ENCODE peak calls at places on chromosomes 1 and 21, in five cellular contexts. O is breast epithelium, Z is fibroblast of lung, I is AG04450, V is aorta. K is an unnamed sample.

GRCh38 chr1:150513275-150513885 is 2.2 kb upstream of the FALEC start:
- DNase-seq in Z (no peak), O (no peak), I (no peak), V (no peak), K (no peak)

GRCh38 chr21:44932366-44933181 is 7.3 kb upstream of the SLX9 start:
- DNase-seq in O (no peak), I (no peak), V (peak), Z (no peak), K (no peak)

GRCh38 chr1:174726167-174726879 is 273.4 kb upstream of the CACYBP start:
- DNase-seq in V (no peak), I (peak), Z (peak), O (no peak), K (no peak)

GRCh38 chr1:157438236-157439012 is 113.9 kb downstream of the FCRL5 start:
- DNase-seq in V (no peak), O (no peak), Z (peak), I (no peak), K (no peak)

GRCh38 chr1:244896550-244896949 is 32.2 kb upstream of the HNRNPU start:
- DNase-seq in I (peak), O (no peak), Z (peak), V (no peak), K (no peak)

GRCh38 chr1:112790920-112791722 is 76.0 kb upstream of the PPM1J start:
- DNase-seq in O (no peak), I (no peak), V (no peak), Z (no peak), K (no peak)

GRCh38 chr1:203017061-203017460 is 9.2 kb upstream of the PPFIA4 start:
- DNase-seq in V (no peak), Z (no peak), O (no peak), I (no peak), K (no peak)

GRCh38 chr1:193183019-193183643 is 3.3 kb downstream of the B3GALT2 start:
- DNase-seq in Z (peak), O (no peak), I (peak), V (no peak), K (no peak)

GRCh38 chr1:56168176-56168575 is 411.2 kb downstream of the PLPP3 start:
- DNase-seq in V (no peak), Z (no peak), O (no peak), I (no peak), K (no peak)

GRCh38 chr1:40185951-40186864 is 25.0 kb downstream of the RLF start:
- DNase-seq in O (no peak), I (no peak), Z (peak), V (no peak), K (no peak)

GRCh38 chr1:153127296-153127695 is 14.0 kb upstream of the SPRR2F start:
- DNase-seq in I (no peak), O (no peak), Z (no peak), V (no peak), K (no peak)

GRCh38 chr21:43585924-43586411 is 73.3 kb downstream of the HSF2BP start:
- DNase-seq in Z (peak), O (peak), I (peak), V (peak), K (no peak)

GRCh38 chr1:88612783-88613182 is 71.3 kb upstream of the PKN2 start:
- DNase-seq in Z (no peak), V (no peak), O (no peak), I (no peak), K (no peak)

GRCh38 chr1:194538453-194538852 is 1352.0 kb upstream of the B3GALT2 start:
- DNase-seq in V (no peak), Z (no peak), O (no peak), I (no peak), K (no peak)

GRCh38 chr1:71861022-71861421 is 421.3 kb downstream of the NEGR1 start:
- DNase-seq in I (no peak), V (no peak), Z (peak), O (no peak), K (no peak)

GRCh38 chr1:230550428-230550827 is 91.9 kb upstream of the COG2 start:
- DNase-seq in I (no peak), Z (peak), O (no peak), V (no peak), K (no peak)

GRCh38 chr1:22760453-22760852 is 49.8 kb downstream of the EPHB2 start:
- DNase-seq in O (no peak), Z (no peak), V (no peak), I (no peak), K (no peak)

GRCh38 chr1:202122639-202123335 is at the start of gene GPR37L1:
- DNase-seq in Z (peak), V (no peak), O (no peak), I (no peak), K (no peak)

GRCh38 chr1:68723791-68724190 is 226.9 kb upstream of the DEPDC1 start:
- DNase-seq in I (no peak), V (no peak), Z (no peak), O (no peak), K (no peak)

GRCh38 chr1:115838805-115839705 is 1.9 kb downstream of the NHLH2 start:
- DNase-seq in I (no peak), O (peak), V (peak), Z (peak), K (peak)

GRCh38 chr21:46024983-46025860 is 43.7 kb downstream of the COL6A1 start:
- DNase-seq in I (no peak), Z (peak), O (no peak), V (no peak), K (no peak)

GRCh38 chr1:36161656-36162531 is 5.9 kb downstream of the MAP7D1 start:
- DNase-seq in O (peak), I (no peak), Z (peak), V (peak), K (no peak)

GRCh38 chr1:12174789-12175455 is 8.1 kb downstream of the TNFRSF1B start:
- DNase-seq in O (no peak), V (peak), I (no peak), Z (no peak), K (no peak)

GRCh38 chr1:9320520-9321479 is 28.1 kb downstream of the SPSB1 start:
- DNase-seq in O (no peak), Z (no peak), I (peak), V (no peak), K (no peak)

DNA sequence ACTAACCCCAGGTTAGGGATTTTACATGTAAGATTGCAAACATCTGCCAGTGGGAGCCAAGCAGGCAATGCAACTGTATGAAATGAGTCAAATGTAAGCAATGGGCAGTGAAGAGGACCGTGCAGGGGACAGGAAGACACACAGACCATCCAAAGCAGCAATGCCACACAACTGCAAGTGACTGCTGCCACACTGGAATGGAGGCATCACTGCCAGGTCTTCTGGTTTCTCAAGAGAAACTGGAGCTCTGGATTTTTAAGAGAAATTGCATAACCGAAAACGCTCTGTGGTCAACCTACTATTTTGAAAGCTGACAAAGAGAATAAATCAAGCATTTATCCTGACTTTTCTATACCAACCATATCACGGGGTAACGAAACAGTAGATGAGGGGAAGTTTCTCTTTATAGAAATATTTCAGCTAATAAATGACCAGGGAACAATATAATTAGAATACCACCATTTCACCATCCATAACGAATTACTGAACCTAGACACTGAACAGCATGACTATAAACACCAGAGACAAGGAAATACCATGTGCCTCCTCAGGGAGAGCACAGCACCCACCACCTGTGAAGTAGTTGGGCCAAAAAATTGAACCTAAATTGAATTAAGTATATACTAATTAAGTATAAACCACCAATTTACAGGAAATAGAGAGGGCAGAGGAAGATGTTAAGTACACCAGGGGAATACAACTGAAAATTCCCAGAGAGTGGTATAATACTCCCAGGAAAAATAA is 4.4 kb downstream of the AK2 start:
- DNase-seq in I (no peak), Z (no peak), O (no peak), V (no peak), K (no peak)
- H3K27ac ChIP-seq in I (no peak), Z (no peak), O (no peak), V (no peak), K (no peak)

GRCh38 chr21:37563641-37564340 is 197.2 kb downstream of the DYRK1A start:
- DNase-seq in Z (peak), O (peak), V (peak), I (peak), K (peak)

GRCh38 chr21:37566790-37567725 is 200.5 kb downstream of the DYRK1A start:
- DNase-seq in O (no peak), V (no peak), I (no peak), Z (no peak), K (no peak)

GRCh38 chr21:37564341-37564923 is 197.9 kb downstream of the DYRK1A start:
- DNase-seq in O (peak), Z (peak), I (peak), V (peak), K (peak)

GRCh38 chr21:37564924-37565529 is 198.5 kb downstream of the DYRK1A start:
- DNase-seq in Z (peak), V (no peak), I (no peak), O (no peak), K (no peak)

GRCh38 chr21:37565530-37566223 is 199.1 kb downstream of the DYRK1A start:
- DNase-seq in I (no peak), V (no peak), Z (peak), O (no peak), K (no peak)
- H3K27ac ChIP-seq in I (no peak), V (no peak), Z (peak), O (no peak), K (no peak)

GRCh38 chr1:247653040-247653439 is 26.5 kb downstream of the OR13G1 start:
- DNase-seq in Z (no peak), I (no peak), V (no peak), O (no peak), K (no peak)

GRCh38 chr1:247642742-247643141 is 36.8 kb downstream of the OR13G1 start:
- DNase-seq in O (no peak), Z (no peak), V (no peak), I (no peak), K (no peak)

GRCh38 chr1:247646867-247647266 is 32.7 kb downstream of the OR13G1 start:
- DNase-seq in O (no peak), V (no peak), Z (no peak), I (no peak), K (no peak)

DNA sequence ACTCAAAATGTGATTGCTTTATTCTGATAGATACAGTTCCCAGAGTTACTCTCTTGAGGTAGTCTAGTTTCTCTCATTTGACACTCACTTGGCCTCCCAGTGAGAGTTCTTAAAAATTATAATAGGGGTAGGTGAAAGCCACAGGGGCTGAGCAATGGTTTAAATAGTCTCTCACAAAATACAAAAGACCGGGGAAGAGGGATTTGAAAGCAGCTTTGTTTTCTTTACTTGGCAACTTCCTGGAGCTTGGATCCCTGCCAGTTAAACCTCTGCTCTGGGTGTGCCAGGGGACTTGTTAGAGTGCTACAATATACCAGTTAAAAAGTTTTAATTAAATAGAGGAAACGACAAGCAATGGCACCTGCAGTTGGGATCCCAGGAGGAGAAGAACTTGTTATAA is 31.7 kb downstream of the OR13G1 start:
- DNase-seq in V (no peak), I (no peak), Z (no peak), O (peak), K (no peak)
- H3K27ac ChIP-seq in V (no peak), I (no peak), Z (no peak), O (peak), K (no peak)

DNA sequence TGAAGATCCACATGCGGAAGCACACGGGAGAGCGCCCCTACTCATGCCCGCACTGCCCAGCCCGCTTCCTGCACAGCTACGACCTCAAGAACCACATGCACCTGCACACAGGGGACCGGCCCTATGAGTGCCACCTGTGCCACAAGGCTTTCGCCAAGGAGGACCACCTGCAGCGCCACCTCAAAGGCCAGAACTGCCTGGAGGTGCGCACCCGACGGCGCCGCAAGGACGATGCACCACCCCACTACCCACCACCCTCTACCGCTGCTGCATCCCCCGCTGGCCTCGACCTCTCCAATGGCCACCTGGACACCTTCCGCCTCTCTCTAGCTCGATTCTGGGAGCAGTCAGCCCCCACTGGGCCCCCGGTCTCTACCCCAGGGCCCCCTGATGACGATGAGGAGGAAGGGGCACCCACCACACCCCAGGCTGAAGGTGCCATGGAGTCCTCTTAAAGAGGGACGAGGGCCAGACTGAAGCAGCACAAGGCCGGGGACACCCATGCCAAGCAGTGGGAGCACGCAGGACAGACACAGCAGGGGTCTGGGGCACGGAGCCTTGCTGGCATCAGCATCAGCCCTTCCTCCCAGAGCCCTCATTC is 13.7 kb downstream of the ZBTB7B start:
- DNase-seq in V (no peak), Z (no peak), I (no peak), O (no peak), K (no peak)
- H3K27ac ChIP-seq in V (peak), Z (no peak), I (no peak), O (peak), K (peak)

GRCh38 chr1:65159801-65160523 is 12.0 kb downstream of the AK4 start:
- DNase-seq in Z (no peak), V (no peak), I (no peak), O (no peak), K (no peak)

GRCh38 chr1:65157546-65157941 is 9.5 kb downstream of the AK4 start:
- DNase-seq in I (no peak), O (no peak), Z (no peak), V (no peak), K (no peak)

GRCh38 chr1:65151641-65152040 is 3.6 kb downstream of the AK4 start:
- DNase-seq in V (no peak), Z (no peak), I (no peak), O (no peak), K (no peak)

GRCh38 chr1:65153635-65154034 is 5.6 kb downstream of the AK4 start:
- DNase-seq in V (no peak), Z (no peak), O (no peak), I (no peak), K (no peak)

DNA sequence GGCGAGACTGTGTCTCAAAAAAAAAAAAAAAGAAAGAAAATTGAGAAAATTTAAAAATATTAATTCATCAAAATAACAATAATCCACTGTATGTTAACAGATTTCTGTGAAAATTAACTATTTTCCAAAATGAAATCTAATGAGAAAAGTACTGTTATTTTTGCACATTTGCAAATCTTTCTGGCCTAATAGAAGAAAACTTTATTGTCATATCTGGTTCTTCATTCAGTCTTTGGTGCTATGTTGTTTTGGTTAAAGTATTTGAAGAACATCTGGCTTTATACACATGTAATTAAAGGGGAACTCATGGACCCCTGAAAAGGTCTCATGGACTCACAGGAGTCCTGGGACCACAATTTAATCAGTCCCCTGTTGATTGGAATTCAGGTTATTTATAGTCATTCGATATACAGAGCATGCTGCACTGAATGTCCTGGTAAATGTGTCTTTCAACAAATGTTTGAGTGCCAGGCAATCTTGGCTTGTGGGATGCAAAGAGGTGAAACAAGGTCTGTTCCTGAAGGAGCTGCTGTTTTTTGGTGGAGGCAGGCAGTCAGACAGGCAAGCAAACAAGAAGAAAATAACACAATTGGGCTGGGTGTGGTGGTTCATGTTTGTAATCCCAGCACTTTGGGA is 9.0 kb downstream of the AK4 start:
- DNase-seq in I (no peak), Z (no peak), V (no peak), O (no peak), K (no peak)
- H3K27ac ChIP-seq in I (no peak), Z (no peak), V (no peak), O (no peak), K (no peak)

DNA sequence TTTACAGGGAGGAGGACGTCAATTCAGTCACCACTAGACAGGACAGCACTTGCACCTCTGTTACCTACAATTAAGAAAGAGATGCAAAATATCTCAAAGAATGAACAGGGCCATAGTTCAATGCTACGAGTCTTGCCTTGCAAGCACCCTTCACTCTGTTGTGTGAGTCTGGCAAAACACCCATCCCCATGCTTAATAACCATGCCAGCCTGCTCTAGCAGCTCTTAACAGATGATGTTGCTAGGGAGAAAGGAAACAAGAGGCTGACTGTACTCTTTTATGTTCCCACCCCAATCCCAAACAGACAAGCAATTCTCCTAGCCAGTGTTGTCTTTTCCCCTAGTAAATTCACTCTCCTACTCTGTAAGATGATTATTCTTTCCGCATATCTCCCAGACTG is 5.3 kb downstream of the CBR1 start:
- DNase-seq in Z (no peak), I (no peak), V (no peak), O (no peak), K (no peak)
- H3K27ac ChIP-seq in Z (no peak), I (no peak), V (no peak), O (peak), K (peak)

DNA sequence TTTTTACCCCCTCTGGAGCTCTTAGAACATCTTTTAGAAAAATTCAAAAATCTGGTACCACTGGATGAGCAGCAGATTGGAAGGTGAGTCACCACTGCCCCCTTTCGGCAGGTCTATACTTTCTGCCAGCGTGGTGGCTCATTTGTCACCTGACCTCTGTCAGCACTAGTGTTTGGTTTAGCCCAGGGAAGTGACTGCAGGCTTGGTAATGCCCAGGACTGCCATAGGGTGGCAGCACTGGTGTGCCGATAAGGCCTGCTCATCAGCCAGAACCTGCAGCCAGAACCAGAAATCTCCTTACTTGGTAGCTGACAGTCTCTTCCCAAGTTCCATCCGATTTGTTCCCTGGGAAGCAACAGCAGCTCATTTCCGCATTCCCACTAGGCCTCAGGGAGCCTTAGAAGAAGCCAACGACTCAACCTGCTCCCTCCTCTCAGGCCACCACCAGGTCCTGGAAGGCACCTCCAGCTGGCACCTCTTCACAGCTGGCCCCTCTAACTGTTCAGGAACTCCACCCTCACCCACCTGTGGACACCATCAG is 6.8 kb downstream of the SMIM12 start:
- DNase-seq in O (peak), Z (peak), V (peak), I (peak), K (peak)
- H3K27ac ChIP-seq in O (peak), Z (no peak), V (peak), I (peak), K (peak)

DNA sequence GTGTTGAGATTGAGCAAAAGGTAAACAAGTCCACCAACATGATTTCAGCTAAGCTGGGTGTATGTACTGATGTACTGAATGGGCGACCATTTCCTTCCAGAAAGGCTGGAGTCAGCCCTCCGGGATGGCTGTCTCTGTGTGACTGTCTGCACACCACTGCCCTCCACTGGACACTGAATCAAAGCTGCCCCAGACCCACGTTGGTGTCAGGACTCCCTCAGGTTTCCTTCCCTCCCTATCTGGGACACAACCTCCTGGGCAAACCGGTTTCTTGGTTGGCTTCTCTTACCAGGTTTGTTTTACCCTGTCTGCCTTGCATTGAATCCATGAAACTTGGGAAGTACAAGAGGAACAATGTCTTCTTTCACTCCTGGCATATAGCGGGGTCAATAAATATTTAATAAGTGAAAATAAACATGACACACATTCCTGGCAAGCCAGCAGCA is 5.3 kb upstream of the SRP9 start:
- DNase-seq in I (peak), V (peak), Z (peak), O (peak), K (peak)
- H3K27ac ChIP-seq in I (no peak), V (no peak), Z (no peak), O (peak), K (peak)

K was measured in suprapubic skin.